ENCODE peak calls at places on chromosomes 2 and 18, in ten cellular contexts. One of them, this sample, is unnamed.

GRCh38 chr2:241187101-241187690 is 1.3 kb upstream of the ANO7 start:
- DNase-seq in MM.1S: no peak
- DNase-seq in body of pancreas: no peak
- DNase-seq in BE2C: no peak
- DNase-seq in left ventricle myocardium inferior: no peak
- DNase-seq in lower lobe of right lung: no peak
- DNase-seq in HCT116: no peak
- DNase-seq in IMR-90: no peak
- DNase-seq in PC-3: no peak
- DNase-seq in fibroblast of lung: no peak
- DNase-seq in this sample: no peak

GRCh38 chr2:157931542-157931941 is 55.4 kb upstream of the ACVR1 start:
- DNase-seq in MM.1S: no peak
- DNase-seq in body of pancreas: no peak
- DNase-seq in BE2C: no peak
- DNase-seq in left ventricle myocardium inferior: no peak
- DNase-seq in lower lobe of right lung: no peak
- DNase-seq in HCT116: no peak
- DNase-seq in IMR-90: no peak
- DNase-seq in PC-3: no peak
- DNase-seq in fibroblast of lung: no peak
- DNase-seq in this sample: no peak

GRCh38 chr2:17239550-17239949 is 278.7 kb downstream of the RAD51AP2 start:
- DNase-seq in MM.1S: no peak
- DNase-seq in body of pancreas: no peak
- DNase-seq in BE2C: no peak
- DNase-seq in left ventricle myocardium inferior: no peak
- DNase-seq in lower lobe of right lung: no peak
- DNase-seq in HCT116: no peak
- DNase-seq in IMR-90: no peak
- DNase-seq in PC-3: no peak
- DNase-seq in fibroblast of lung: no peak
- DNase-seq in this sample: no peak

GRCh38 chr18:23658296-23658695 is 4.4 kb downstream of the ANKRD29 start:
- DNase-seq in MM.1S: no peak
- DNase-seq in body of pancreas: no peak
- DNase-seq in BE2C: no peak
- DNase-seq in left ventricle myocardium inferior: no peak
- DNase-seq in lower lobe of right lung: no peak
- DNase-seq in HCT116: no peak
- DNase-seq in IMR-90: no peak
- DNase-seq in PC-3: peak
- DNase-seq in fibroblast of lung: peak
- DNase-seq in this sample: no peak

GRCh38 chr18:58605027-58606020 is 23.6 kb downstream of the ALPK2 start:
- DNase-seq in MM.1S: no peak
- DNase-seq in body of pancreas: no peak
- DNase-seq in BE2C: no peak
- DNase-seq in left ventricle myocardium inferior: no peak
- DNase-seq in lower lobe of right lung: no peak
- DNase-seq in HCT116: peak
- DNase-seq in IMR-90: peak
- DNase-seq in PC-3: peak
- DNase-seq in fibroblast of lung: peak
- DNase-seq in this sample: peak

GRCh38 chr2:30371772-30372373 is 75.2 kb upstream of the LCLAT1 start:
- DNase-seq in MM.1S: no peak
- DNase-seq in body of pancreas: no peak
- DNase-seq in BE2C: no peak
- DNase-seq in left ventricle myocardium inferior: no peak
- DNase-seq in lower lobe of right lung: no peak
- DNase-seq in HCT116: no peak
- DNase-seq in IMR-90: no peak
- DNase-seq in PC-3: no peak
- DNase-seq in fibroblast of lung: no peak
- DNase-seq in this sample: no peak

GRCh38 chr2:143691136-143691535 is 561.9 kb downstream of the ARHGAP15 start:
- DNase-seq in MM.1S: no peak
- DNase-seq in body of pancreas: no peak
- DNase-seq in BE2C: peak
- DNase-seq in left ventricle myocardium inferior: no peak
- DNase-seq in lower lobe of right lung: no peak
- DNase-seq in HCT116: no peak
- DNase-seq in IMR-90: no peak
- DNase-seq in PC-3: no peak
- DNase-seq in fibroblast of lung: no peak
- DNase-seq in this sample: no peak

GRCh38 chr2:40751981-40752380 is 300.1 kb upstream of the SLC8A1 start:
- DNase-seq in MM.1S: no peak
- DNase-seq in body of pancreas: no peak
- DNase-seq in BE2C: no peak
- DNase-seq in left ventricle myocardium inferior: no peak
- DNase-seq in lower lobe of right lung: no peak
- DNase-seq in HCT116: no peak
- DNase-seq in IMR-90: peak
- DNase-seq in PC-3: peak
- DNase-seq in fibroblast of lung: no peak
- DNase-seq in this sample: no peak

GRCh38 chr2:60271718-60272117 is 281.7 kb downstream of the BCL11A start:
- DNase-seq in MM.1S: no peak
- DNase-seq in body of pancreas: no peak
- DNase-seq in BE2C: no peak
- DNase-seq in left ventricle myocardium inferior: no peak
- DNase-seq in lower lobe of right lung: no peak
- DNase-seq in HCT116: no peak
- DNase-seq in IMR-90: no peak
- DNase-seq in PC-3: no peak
- DNase-seq in fibroblast of lung: no peak
- DNase-seq in this sample: no peak

GRCh38 chr2:40367652-40368051 is 84.2 kb downstream of the SLC8A1 start:
- DNase-seq in MM.1S: no peak
- DNase-seq in body of pancreas: no peak
- DNase-seq in BE2C: no peak
- DNase-seq in left ventricle myocardium inferior: no peak
- DNase-seq in lower lobe of right lung: no peak
- DNase-seq in HCT116: no peak
- DNase-seq in IMR-90: peak
- DNase-seq in PC-3: peak
- DNase-seq in fibroblast of lung: peak
- DNase-seq in this sample: no peak

GRCh38 chr18:68478246-68478645 is 236.7 kb downstream of the TMX3 start:
- DNase-seq in MM.1S: peak
- DNase-seq in body of pancreas: no peak
- DNase-seq in BE2C: no peak
- DNase-seq in left ventricle myocardium inferior: no peak
- DNase-seq in lower lobe of right lung: no peak
- DNase-seq in HCT116: no peak
- DNase-seq in IMR-90: no peak
- DNase-seq in PC-3: no peak
- DNase-seq in fibroblast of lung: no peak
- DNase-seq in this sample: peak

GRCh38 chr2:176091329-176092258 is 927 bp upstream of the HOXD13 start:
- DNase-seq in MM.1S: no peak
- DNase-seq in body of pancreas: no peak
- DNase-seq in BE2C: no peak
- DNase-seq in left ventricle myocardium inferior: no peak
- DNase-seq in lower lobe of right lung: no peak
- DNase-seq in HCT116: no peak
- DNase-seq in IMR-90: no peak
- DNase-seq in PC-3: no peak
- DNase-seq in fibroblast of lung: no peak
- DNase-seq in this sample: no peak

GRCh38 chr2:128661289-128661688 is 342.6 kb upstream of the HS6ST1 start:
- DNase-seq in MM.1S: no peak
- DNase-seq in body of pancreas: no peak
- DNase-seq in BE2C: no peak
- DNase-seq in left ventricle myocardium inferior: no peak
- DNase-seq in lower lobe of right lung: no peak
- DNase-seq in HCT116: no peak
- DNase-seq in IMR-90: no peak
- DNase-seq in PC-3: no peak
- DNase-seq in fibroblast of lung: no peak
- DNase-seq in this sample: no peak

GRCh38 chr2:221245045-221245444 is 327.1 kb downstream of the EPHA4 start:
- DNase-seq in MM.1S: no peak
- DNase-seq in body of pancreas: no peak
- DNase-seq in BE2C: no peak
- DNase-seq in left ventricle myocardium inferior: no peak
- DNase-seq in lower lobe of right lung: no peak
- DNase-seq in HCT116: no peak
- DNase-seq in IMR-90: no peak
- DNase-seq in PC-3: no peak
- DNase-seq in fibroblast of lung: no peak
- DNase-seq in this sample: no peak

GRCh38 chr2:219469186-219469724 is 29.4 kb upstream of the GMPPA start:
- DNase-seq in MM.1S: no peak
- DNase-seq in body of pancreas: no peak
- DNase-seq in BE2C: peak
- DNase-seq in left ventricle myocardium inferior: no peak
- DNase-seq in lower lobe of right lung: no peak
- DNase-seq in HCT116: no peak
- DNase-seq in IMR-90: peak
- DNase-seq in PC-3: peak
- DNase-seq in fibroblast of lung: peak
- DNase-seq in this sample: no peak

GRCh38 chr2:30373881-30374302 is 73.2 kb upstream of the LCLAT1 start:
- DNase-seq in MM.1S: no peak
- DNase-seq in body of pancreas: no peak
- DNase-seq in BE2C: no peak
- DNase-seq in left ventricle myocardium inferior: no peak
- DNase-seq in lower lobe of right lung: no peak
- DNase-seq in HCT116: peak
- DNase-seq in IMR-90: peak
- DNase-seq in PC-3: peak
- DNase-seq in fibroblast of lung: peak
- DNase-seq in this sample: no peak

GRCh38 chr18:65477450-65477849 is 273.4 kb upstream of the CDH7 start:
- DNase-seq in MM.1S: no peak
- DNase-seq in body of pancreas: no peak
- DNase-seq in BE2C: peak
- DNase-seq in left ventricle myocardium inferior: no peak
- DNase-seq in lower lobe of right lung: no peak
- DNase-seq in HCT116: no peak
- DNase-seq in IMR-90: no peak
- DNase-seq in PC-3: no peak
- DNase-seq in fibroblast of lung: no peak
- DNase-seq in this sample: no peak

GRCh38 chr2:10063566-10063965 is 16.6 kb downstream of the CYS1 start:
- DNase-seq in MM.1S: no peak
- DNase-seq in body of pancreas: no peak
- DNase-seq in BE2C: no peak
- DNase-seq in left ventricle myocardium inferior: no peak
- DNase-seq in lower lobe of right lung: no peak
- DNase-seq in HCT116: no peak
- DNase-seq in IMR-90: no peak
- DNase-seq in PC-3: no peak
- DNase-seq in fibroblast of lung: no peak
- DNase-seq in this sample: no peak
- TF ChIP-seq CTCF in MM.1S: no peak
- TF ChIP-seq CTCF in body of pancreas: no peak
- TF ChIP-seq CTCF in BE2C: no peak
- TF ChIP-seq CTCF in left ventricle myocardium inferior: no peak
- TF ChIP-seq CTCF in lower lobe of right lung: no peak
- TF ChIP-seq CTCF in HCT116: no peak
- TF ChIP-seq CTCF in IMR-90: no peak
- TF ChIP-seq CTCF in PC-3: no peak
- TF ChIP-seq CTCF in fibroblast of lung: no peak
- TF ChIP-seq CTCF in this sample: no peak

DNA sequence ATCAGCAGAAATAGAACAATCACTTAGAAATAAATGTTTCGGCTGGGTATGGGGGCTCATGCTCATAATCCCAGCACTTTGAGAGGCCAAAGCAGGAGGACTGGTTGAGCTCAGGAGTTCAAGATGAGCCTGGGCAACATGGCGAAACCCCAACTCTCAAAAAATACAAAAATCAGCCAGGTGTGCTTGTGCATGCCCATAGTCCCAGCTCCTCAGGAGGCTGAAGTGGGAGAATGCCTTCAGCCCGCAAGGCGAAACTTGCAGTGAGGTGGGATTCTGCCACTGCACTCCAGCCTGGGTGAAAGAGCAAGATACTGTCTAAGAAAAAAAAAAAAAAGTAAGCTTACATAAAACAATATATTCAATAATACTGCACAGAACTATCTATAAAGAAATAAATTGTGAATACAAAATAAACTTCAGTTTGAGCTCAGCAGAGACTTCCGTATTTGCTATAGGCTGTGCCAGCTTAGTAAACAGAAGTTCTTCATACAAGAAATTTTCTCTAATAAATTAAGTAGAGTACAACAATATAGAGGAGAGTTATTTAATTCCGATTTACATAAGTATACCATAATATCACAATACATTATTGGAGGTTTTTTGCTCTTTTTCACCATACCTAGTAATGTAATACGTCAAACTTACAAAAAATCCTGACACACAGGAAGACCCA is 43.6 kb downstream of the SRBD1 start:
- DNase-seq in MM.1S: no peak
- DNase-seq in body of pancreas: no peak
- DNase-seq in BE2C: no peak
- DNase-seq in left ventricle myocardium inferior: no peak
- DNase-seq in lower lobe of right lung: no peak
- DNase-seq in HCT116: no peak
- DNase-seq in IMR-90: no peak
- DNase-seq in PC-3: no peak
- DNase-seq in fibroblast of lung: no peak
- DNase-seq in this sample: no peak
- H3K4me3 ChIP-seq in MM.1S: peak
- H3K4me3 ChIP-seq in body of pancreas: no peak
- H3K4me3 ChIP-seq in BE2C: no peak
- H3K4me3 ChIP-seq in left ventricle myocardium inferior: peak
- H3K4me3 ChIP-seq in lower lobe of right lung: peak
- H3K4me3 ChIP-seq in HCT116: no peak
- H3K4me3 ChIP-seq in IMR-90: no peak
- H3K4me3 ChIP-seq in PC-3: no peak
- H3K4me3 ChIP-seq in fibroblast of lung: no peak
- H3K4me3 ChIP-seq in this sample: no peak

DNA sequence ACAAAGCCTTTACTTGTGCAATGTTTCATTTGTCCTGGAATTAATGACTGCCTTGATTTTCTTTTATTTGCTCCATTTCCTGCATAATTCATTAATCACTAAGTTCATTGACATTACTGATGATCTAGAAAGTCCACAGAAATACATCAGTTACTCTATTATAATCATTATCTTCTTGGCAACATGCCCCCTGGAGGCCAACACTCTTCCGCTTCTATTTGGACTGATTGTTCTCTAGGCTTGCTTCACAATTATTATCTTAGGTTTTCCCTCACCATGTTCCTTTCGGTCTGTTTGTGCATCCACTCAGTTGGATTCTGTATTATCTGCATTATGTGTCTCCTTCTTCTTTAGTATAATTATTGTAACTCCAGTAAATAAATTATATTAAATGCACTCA is 461.0 kb upstream of the CDH2 start:
- DNase-seq in MM.1S: no peak
- DNase-seq in body of pancreas: no peak
- DNase-seq in BE2C: no peak
- DNase-seq in left ventricle myocardium inferior: no peak
- DNase-seq in lower lobe of right lung: no peak
- DNase-seq in HCT116: no peak
- DNase-seq in IMR-90: no peak
- DNase-seq in PC-3: peak
- DNase-seq in fibroblast of lung: no peak
- DNase-seq in this sample: no peak
- TF ChIP-seq CTCF in MM.1S: no peak
- TF ChIP-seq CTCF in body of pancreas: no peak
- TF ChIP-seq CTCF in BE2C: no peak
- TF ChIP-seq CTCF in left ventricle myocardium inferior: no peak
- TF ChIP-seq CTCF in lower lobe of right lung: no peak
- TF ChIP-seq CTCF in HCT116: no peak
- TF ChIP-seq CTCF in IMR-90: no peak
- TF ChIP-seq CTCF in PC-3: peak
- TF ChIP-seq CTCF in fibroblast of lung: no peak
- TF ChIP-seq CTCF in this sample: no peak

GRCh38 chr2:168107322-168107721 is 140.1 kb downstream of the STK39 start:
- DNase-seq in MM.1S: no peak
- DNase-seq in body of pancreas: no peak
- DNase-seq in BE2C: no peak
- DNase-seq in left ventricle myocardium inferior: no peak
- DNase-seq in lower lobe of right lung: no peak
- DNase-seq in HCT116: no peak
- DNase-seq in IMR-90: no peak
- DNase-seq in PC-3: peak
- DNase-seq in fibroblast of lung: no peak
- DNase-seq in this sample: no peak
- H3K4me3 ChIP-seq in MM.1S: no peak
- H3K4me3 ChIP-seq in body of pancreas: no peak
- H3K4me3 ChIP-seq in BE2C: no peak
- H3K4me3 ChIP-seq in left ventricle myocardium inferior: no peak
- H3K4me3 ChIP-seq in lower lobe of right lung: no peak
- H3K4me3 ChIP-seq in HCT116: no peak
- H3K4me3 ChIP-seq in IMR-90: no peak
- H3K4me3 ChIP-seq in PC-3: no peak
- H3K4me3 ChIP-seq in fibroblast of lung: no peak
- H3K4me3 ChIP-seq in this sample: no peak